ENCODE peak calls at places on chromosomes 13 and 19, in five cellular contexts. One of them, this sample, is unnamed. For H3K4me1, the result is how much of the 10 kb centered on the place peaks cover.

GRCh38 chr13:50466554-50466953 is 376.9 kb downstream of the DLEU7 start:
- DNase-seq in prostate gland: no peak
- DNase-seq in GM23338: no peak
- DNase-seq in stomach: no peak
- DNase-seq in HAP-1: no peak
- DNase-seq in this sample: no peak

GRCh38 chr13:23461544-23461943 is 28.0 kb upstream of the SACS start:
- DNase-seq in prostate gland: no peak
- DNase-seq in GM23338: no peak
- DNase-seq in stomach: no peak
- DNase-seq in HAP-1: no peak
- DNase-seq in this sample: no peak

GRCh38 chr13:30743319-30744055 is 8.1 kb downstream of the ALOX5AP start:
- DNase-seq in prostate gland: peak
- DNase-seq in GM23338: no peak
- DNase-seq in stomach: peak
- DNase-seq in HAP-1: no peak
- DNase-seq in this sample: peak

GRCh38 chr13:23652909-23653726 is 82.9 kb downstream of the TNFRSF19 start:
- DNase-seq in prostate gland: no peak
- DNase-seq in GM23338: no peak
- DNase-seq in stomach: no peak
- DNase-seq in HAP-1: no peak
- DNase-seq in this sample: no peak

GRCh38 chr19:7554990-7555864 is 19.7 kb downstream of the PNPLA6 start:
- DNase-seq in prostate gland: no peak
- DNase-seq in GM23338: peak
- DNase-seq in stomach: no peak
- DNase-seq in HAP-1: no peak
- DNase-seq in this sample: no peak

GRCh38 chr19:13234518-13234917 is 84.3 kb downstream of the IER2 start:
- DNase-seq in prostate gland: peak
- DNase-seq in GM23338: peak
- DNase-seq in stomach: peak
- DNase-seq in HAP-1: peak
- DNase-seq in this sample: no peak

GRCh38 chr13:111322916-111323331 is 2.5 kb downstream of the TEX29 start:
- DNase-seq in prostate gland: no peak
- DNase-seq in GM23338: no peak
- DNase-seq in stomach: peak
- DNase-seq in HAP-1: no peak
- DNase-seq in this sample: no peak

GRCh38 chr13:42492372-42492920 is 81.5 kb upstream of the TNFSF11 start:
- DNase-seq in prostate gland: no peak
- DNase-seq in GM23338: no peak
- DNase-seq in stomach: no peak
- DNase-seq in HAP-1: no peak
- DNase-seq in this sample: no peak

GRCh38 chr13:31638577-31638976 is 100.7 kb upstream of the RXFP2 start:
- DNase-seq in prostate gland: no peak
- DNase-seq in GM23338: no peak
- DNase-seq in stomach: no peak
- DNase-seq in HAP-1: no peak
- DNase-seq in this sample: no peak

GRCh38 chr13:44523176-44524017 is 52.7 kb downstream of the TSC22D1 start:
- DNase-seq in prostate gland: peak
- DNase-seq in GM23338: peak
- DNase-seq in stomach: no peak
- DNase-seq in HAP-1: no peak
- DNase-seq in this sample: no peak

GRCh38 chr13:38265135-38265497 is 84.5 kb upstream of the UFM1 start:
- DNase-seq in prostate gland: no peak
- DNase-seq in GM23338: no peak
- DNase-seq in stomach: no peak
- DNase-seq in HAP-1: no peak
- DNase-seq in this sample: no peak

GRCh38 chr13:30968734-30969335 is 36.4 kb downstream of the TEX26 start:
- DNase-seq in prostate gland: no peak
- DNase-seq in GM23338: no peak
- DNase-seq in stomach: no peak
- DNase-seq in HAP-1: no peak
- DNase-seq in this sample: no peak

GRCh38 chr13:97403893-97404683 is 29.9 kb upstream of the RAP2A start:
- DNase-seq in prostate gland: no peak
- DNase-seq in GM23338: no peak
- DNase-seq in stomach: no peak
- DNase-seq in HAP-1: no peak
- DNase-seq in this sample: no peak

GRCh38 chr19:31659897-31660210 is 310.6 kb upstream of the TSHZ3 start:
- DNase-seq in prostate gland: no peak
- DNase-seq in GM23338: no peak
- DNase-seq in stomach: no peak
- DNase-seq in HAP-1: no peak
- DNase-seq in this sample: no peak

GRCh38 chr19:47741544-47742125 is 3.7 kb upstream of the NOP53 start:
- DNase-seq in prostate gland: no peak
- DNase-seq in GM23338: no peak
- DNase-seq in stomach: no peak
- DNase-seq in HAP-1: no peak
- DNase-seq in this sample: no peak

GRCh38 chr19:47745010-47745901 is at the start of gene NOP53:
- DNase-seq in prostate gland: peak
- DNase-seq in GM23338: peak
- DNase-seq in stomach: peak
- DNase-seq in HAP-1: peak
- DNase-seq in this sample: peak

GRCh38 chr19:47740866-47741519 is 4.4 kb upstream of the NOP53 start:
- DNase-seq in prostate gland: no peak
- DNase-seq in GM23338: no peak
- DNase-seq in stomach: no peak
- DNase-seq in HAP-1: no peak
- DNase-seq in this sample: no peak

DNA sequence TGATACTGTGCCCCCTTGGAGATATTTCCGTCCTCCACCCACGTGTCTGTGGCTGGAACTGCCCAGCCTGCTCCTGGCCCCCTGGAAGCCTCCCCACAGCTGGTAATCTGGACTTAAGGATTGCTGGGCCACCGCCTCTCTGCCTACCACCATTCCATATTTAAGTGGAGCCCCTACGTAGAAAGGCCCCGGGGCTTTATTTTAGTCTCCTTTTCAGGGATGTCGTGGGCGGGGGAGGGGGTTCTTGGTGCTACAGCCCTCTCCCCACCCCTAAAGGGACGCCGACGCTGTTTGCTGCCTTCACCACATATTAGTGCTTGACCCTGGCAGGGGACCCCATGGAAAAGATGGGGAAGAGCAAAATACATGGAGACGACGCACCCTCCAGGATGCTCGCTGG is 2.7 kb upstream of the NOP53 start:
- DNase-seq in prostate gland: no peak
- DNase-seq in GM23338: peak
- DNase-seq in stomach: no peak
- DNase-seq in HAP-1: no peak
- DNase-seq in this sample: no peak
- H3K4me3 ChIP-seq in prostate gland: peak
- H3K4me3 ChIP-seq in GM23338: peak
- H3K4me3 ChIP-seq in stomach: peak
- H3K4me3 ChIP-seq in HAP-1: no peak
- H3K4me3 ChIP-seq in this sample: no peak

DNA sequence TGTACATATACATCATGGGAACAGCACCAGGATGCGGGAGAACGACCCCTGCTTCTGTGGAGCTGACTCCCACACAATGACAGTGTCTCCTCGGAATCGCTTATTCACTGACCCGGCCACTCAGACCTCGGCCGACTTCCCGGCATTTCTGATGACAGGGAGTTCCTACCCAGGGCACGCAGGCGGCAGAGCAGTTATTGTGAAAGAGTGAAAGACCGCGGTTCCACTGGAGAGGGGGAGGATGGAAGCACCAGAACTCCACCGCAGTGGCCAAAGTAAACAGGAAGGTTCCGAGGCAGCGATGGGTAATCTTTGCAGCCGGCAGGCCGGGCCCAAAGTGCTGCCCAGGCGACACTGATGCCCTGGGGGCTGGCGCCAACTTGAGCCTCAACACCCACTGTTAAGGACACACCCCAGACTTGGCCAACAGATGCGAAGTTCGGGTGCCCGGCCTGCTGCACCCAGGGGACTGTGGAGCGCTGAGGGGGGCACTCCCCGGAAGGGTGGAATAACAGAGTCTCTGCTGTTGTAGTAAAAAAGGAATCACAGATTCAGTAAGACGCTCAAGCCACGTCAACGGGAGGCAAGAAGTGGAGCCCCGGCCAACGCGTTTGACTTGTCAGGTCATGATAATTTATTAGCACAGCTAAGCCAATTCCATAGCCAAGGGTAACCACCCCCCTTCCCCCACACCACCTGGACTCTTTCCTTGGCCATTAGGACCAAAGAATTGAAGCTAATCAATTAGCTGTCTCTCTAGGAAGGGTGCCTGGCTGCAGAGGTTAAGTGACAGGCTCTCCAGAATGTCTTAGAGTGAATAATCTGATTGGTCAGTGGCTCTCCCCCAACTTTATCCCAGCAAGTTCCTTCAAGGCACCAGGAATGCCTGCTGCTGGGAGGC is 5.8 kb downstream of the MLLT1 start:
- DNase-seq in prostate gland: peak
- DNase-seq in GM23338: no peak
- DNase-seq in stomach: peak
- DNase-seq in HAP-1: peak
- DNase-seq in this sample: peak
- H3K4me1 ChIP-seq in prostate gland: half or more
- H3K4me1 ChIP-seq in GM23338: half or more
- H3K4me1 ChIP-seq in stomach: half or more
- H3K4me1 ChIP-seq in HAP-1: under half
- H3K4me1 ChIP-seq in this sample: under half

GRCh38 chr19:42226886-42227285 is 6.8 kb downstream of the ZNF526 start:
- DNase-seq in prostate gland: no peak
- DNase-seq in GM23338: no peak
- DNase-seq in stomach: no peak
- DNase-seq in HAP-1: no peak
- DNase-seq in this sample: no peak
- H3K4me3 ChIP-seq in prostate gland: no peak
- H3K4me3 ChIP-seq in GM23338: no peak
- H3K4me3 ChIP-seq in stomach: no peak
- H3K4me3 ChIP-seq in HAP-1: no peak
- H3K4me3 ChIP-seq in this sample: no peak

GRCh38 chr13:21736926-21737325 is 66.1 kb downstream of the FGF9 start:
- DNase-seq in prostate gland: no peak
- DNase-seq in GM23338: peak
- DNase-seq in stomach: no peak
- DNase-seq in HAP-1: no peak
- DNase-seq in this sample: peak

GRCh38 chr13:21734961-21735360 is 64.1 kb downstream of the FGF9 start:
- DNase-seq in prostate gland: no peak
- DNase-seq in GM23338: no peak
- DNase-seq in stomach: no peak
- DNase-seq in HAP-1: no peak
- DNase-seq in this sample: no peak

GRCh38 chr13:21733475-21734311 is 62.8 kb downstream of the FGF9 start:
- DNase-seq in prostate gland: no peak
- DNase-seq in GM23338: peak
- DNase-seq in stomach: no peak
- DNase-seq in HAP-1: no peak
- DNase-seq in this sample: no peak

GRCh38 chr13:21738636-21739035 is 67.8 kb downstream of the FGF9 start:
- DNase-seq in prostate gland: no peak
- DNase-seq in GM23338: no peak
- DNase-seq in stomach: no peak
- DNase-seq in HAP-1: no peak
- DNase-seq in this sample: peak

DNA sequence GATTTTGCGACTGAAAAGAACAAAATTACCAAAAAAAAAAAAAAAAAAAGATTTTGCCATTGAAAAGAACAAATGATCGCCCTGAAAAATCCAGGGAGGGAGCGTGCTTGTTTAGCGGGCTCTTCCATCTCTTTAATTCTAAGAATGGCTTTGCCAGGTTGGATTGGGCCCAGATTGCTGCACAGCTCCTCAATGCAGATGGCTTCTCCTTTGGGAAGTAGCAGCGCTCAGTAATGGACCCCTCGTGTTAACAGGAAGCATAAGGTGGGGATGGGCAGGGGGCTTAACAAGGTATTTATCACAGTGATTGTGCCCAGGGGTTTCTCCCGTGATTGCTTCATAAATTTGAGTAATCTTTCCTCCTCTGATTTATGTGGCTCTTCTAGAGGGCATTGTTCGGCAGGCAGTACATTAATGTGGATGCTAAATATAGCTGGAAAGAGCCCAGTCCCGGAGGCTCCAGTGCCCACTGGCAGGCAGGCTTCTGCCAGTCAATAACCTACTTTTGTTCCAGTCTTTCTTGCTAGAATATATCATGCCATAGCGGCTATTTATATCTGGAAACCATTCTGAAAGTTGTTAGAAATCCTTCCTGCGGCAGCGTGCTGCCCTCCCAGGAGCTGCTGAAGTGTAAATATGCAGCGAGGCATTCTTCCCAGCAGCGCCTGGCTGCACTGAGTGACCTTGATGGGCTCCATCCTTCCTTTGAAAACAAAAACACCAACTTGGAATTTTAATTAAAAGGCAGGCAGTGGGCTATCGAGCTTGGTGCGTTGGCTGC is 64.9 kb downstream of the FGF9 start:
- DNase-seq in prostate gland: no peak
- DNase-seq in GM23338: peak
- DNase-seq in stomach: no peak
- DNase-seq in HAP-1: no peak
- DNase-seq in this sample: no peak
- H3K4me1 ChIP-seq in prostate gland: under half
- H3K4me1 ChIP-seq in GM23338: under half
- H3K4me1 ChIP-seq in stomach: under half
- H3K4me1 ChIP-seq in HAP-1: under half
- H3K4me1 ChIP-seq in this sample: under half

GRCh38 chr13:33017410-33017929 is 1.2 kb downstream of the KL start:
- DNase-seq in prostate gland: no peak
- DNase-seq in GM23338: peak
- DNase-seq in stomach: peak
- DNase-seq in HAP-1: peak
- DNase-seq in this sample: peak
- H3K4me3 ChIP-seq in prostate gland: peak
- H3K4me3 ChIP-seq in GM23338: peak
- H3K4me3 ChIP-seq in stomach: peak
- H3K4me3 ChIP-seq in HAP-1: no peak
- H3K4me3 ChIP-seq in this sample: peak

DNA sequence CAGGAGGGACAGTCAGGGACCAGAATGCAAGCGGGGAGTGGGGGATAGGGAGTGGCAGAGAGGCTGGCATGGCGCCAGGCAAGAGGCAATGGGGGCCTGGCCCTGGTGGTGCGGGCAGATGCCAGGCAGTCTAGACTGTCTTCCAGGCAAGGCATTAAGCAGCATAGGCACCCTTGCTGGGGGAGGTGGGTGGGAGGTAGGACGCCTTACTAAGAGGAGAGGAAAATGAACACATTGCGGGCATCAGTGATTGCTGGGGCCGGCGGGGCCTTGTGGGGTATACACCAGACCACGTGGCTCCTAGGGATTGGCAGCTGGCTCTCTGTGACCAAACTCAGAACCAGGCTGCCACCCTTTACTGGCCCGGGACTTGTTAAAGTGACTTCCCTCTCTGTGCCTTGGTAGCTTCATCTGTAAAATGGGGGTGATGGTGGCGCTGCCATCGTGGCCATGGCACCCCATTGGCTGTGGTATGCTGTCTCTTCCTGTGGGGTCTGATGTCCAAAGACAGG is 46.0 kb downstream of the DNM2 start:
- DNase-seq in prostate gland: no peak
- DNase-seq in GM23338: no peak
- DNase-seq in stomach: no peak
- DNase-seq in HAP-1: no peak
- DNase-seq in this sample: no peak
- H3K4me1 ChIP-seq in prostate gland: under half
- H3K4me1 ChIP-seq in GM23338: under half
- H3K4me1 ChIP-seq in stomach: half or more
- H3K4me1 ChIP-seq in HAP-1: under half
- H3K4me1 ChIP-seq in this sample: half or more

GRCh38 chr13:51728972-51729371 is 75.0 kb downstream of the DHRS12 start:
- DNase-seq in prostate gland: no peak
- DNase-seq in GM23338: peak
- DNase-seq in stomach: no peak
- DNase-seq in HAP-1: no peak
- DNase-seq in this sample: no peak
- H3K4me3 ChIP-seq in prostate gland: no peak
- H3K4me3 ChIP-seq in GM23338: no peak
- H3K4me3 ChIP-seq in stomach: no peak
- H3K4me3 ChIP-seq in HAP-1: no peak
- H3K4me3 ChIP-seq in this sample: no peak

This sample was measured in right atrium auricular region.